ENCODE peak calls at places on chromosomes 13 and 19, in four cellular contexts. X, Y, O and W are unnamed samples.

GRCh38 chr19:35124098-35125060 is 8.8 kb downstream of the FXYD3 start:
- DNase-seq in X (peak), Y (peak), O (peak), W (peak)

GRCh38 chr19:12611361-12611699 is 610 bp downstream of the ZNF791 start:
- DNase-seq in X (peak), Y (peak), O (peak), W (no peak)

GRCh38 chr19:7992575-7992974 is 12.9 kb downstream of the ELAVL1 start:
- DNase-seq in X (no peak), Y (no peak), O (no peak), W (no peak)

GRCh38 chr19:29372461-29372860 is 153.3 kb upstream of the VSTM2B start:
- DNase-seq in X (no peak), Y (no peak), O (no peak), W (no peak)

GRCh38 chr13:51229141-51229540 is 6.9 kb downstream of the FAM124A start:
- DNase-seq in X (no peak), Y (no peak), O (no peak), W (no peak)

GRCh38 chr13:43663474-43664090 is 123.2 kb downstream of the ENOX1 start:
- DNase-seq in X (no peak), Y (peak), O (no peak), W (no peak)

GRCh38 chr13:27636624-27637288 is 15.1 kb downstream of the POLR1D start:
- DNase-seq in X (no peak), Y (no peak), O (no peak), W (no peak)

GRCh38 chr13:74573654-74574053 is 439.4 kb upstream of the KLF12 start:
- DNase-seq in X (no peak), Y (peak), O (no peak), W (no peak)

GRCh38 chr19:32519023-32519422 is 62.0 kb upstream of the PDCD5 start:
- DNase-seq in X (no peak), Y (peak), O (no peak), W (no peak)

GRCh38 chr19:19751846-19752245 is 18.9 kb upstream of the ZNF14 start:
- DNase-seq in X (no peak), Y (no peak), O (no peak), W (no peak)

GRCh38 chr13:99962242-99962641 is 9.3 kb downstream of the ZIC5 start:
- DNase-seq in X (no peak), Y (no peak), O (no peak), W (no peak)

GRCh38 chr13:96449920-96450319 is 360.0 kb downstream of the HS6ST3 start:
- DNase-seq in X (no peak), Y (no peak), O (no peak), W (no peak)

GRCh38 chr13:101868585-101869469 is 416.4 kb downstream of the ITGBL1 start:
- DNase-seq in X (no peak), Y (no peak), O (no peak), W (no peak)

DNA sequence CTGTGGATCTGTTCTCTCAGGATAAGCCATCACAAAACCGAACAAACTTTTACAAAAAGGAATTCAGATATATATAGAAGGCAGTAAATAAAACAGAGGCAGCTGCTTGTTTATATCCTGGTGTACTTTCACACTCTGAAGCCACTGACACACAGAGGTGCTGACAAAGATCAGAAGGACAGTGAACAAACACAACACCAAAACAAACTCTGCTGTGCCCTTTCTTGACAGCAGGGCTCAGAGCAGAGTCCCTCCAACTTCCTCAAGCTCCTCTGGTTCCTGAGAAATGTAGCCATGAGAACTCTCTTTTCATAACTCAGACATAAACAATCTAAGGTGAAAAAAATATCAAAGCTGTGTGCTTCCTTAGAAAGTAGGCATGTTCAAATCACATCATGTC is 1052.8 kb upstream of the SPRY2 start:
- DNase-seq in X (no peak), Y (no peak), O (no peak), W (no peak)
- TF ChIP-seq CTCF in X (no peak), Y (no peak), O (no peak), W (no peak)

GRCh38 chr19:52734893-52735661 is at the start of gene ZNF611:
- DNase-seq in X (peak), Y (peak), O (peak), W (peak)

GRCh38 chr19:52734340-52734892 is 428 bp downstream of the ZNF611 start:
- DNase-seq in X (no peak), Y (no peak), O (peak), W (no peak)

GRCh38 chr19:52739576-52739975 is 4.7 kb upstream of the ZNF611 start:
- DNase-seq in X (no peak), Y (no peak), O (no peak), W (no peak)

DNA sequence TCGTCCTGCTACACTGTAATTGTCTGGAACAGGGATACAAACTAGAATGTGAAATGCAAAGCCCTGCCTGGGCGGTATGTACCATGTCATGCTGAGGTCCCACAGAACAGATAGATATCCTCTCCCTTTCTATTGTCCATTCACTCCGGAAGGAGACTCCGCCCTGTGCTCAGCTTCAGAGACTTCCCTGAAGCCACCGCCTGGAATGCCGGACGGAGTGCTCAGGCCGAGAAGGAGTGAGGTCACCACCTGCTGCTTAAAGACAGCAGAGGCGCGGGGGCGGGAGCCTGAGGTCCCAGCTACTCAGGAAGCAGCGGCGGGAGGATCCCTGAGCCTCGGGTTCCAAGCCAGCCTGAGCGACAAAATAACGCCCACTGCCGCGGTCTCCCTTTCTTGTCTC is 890 bp upstream of the ZNF611 start:
- DNase-seq in X (peak), Y (peak), O (peak), W (no peak)
- H3K4me3 ChIP-seq in X (peak), Y (no peak), O (peak), W (no peak)

DNA sequence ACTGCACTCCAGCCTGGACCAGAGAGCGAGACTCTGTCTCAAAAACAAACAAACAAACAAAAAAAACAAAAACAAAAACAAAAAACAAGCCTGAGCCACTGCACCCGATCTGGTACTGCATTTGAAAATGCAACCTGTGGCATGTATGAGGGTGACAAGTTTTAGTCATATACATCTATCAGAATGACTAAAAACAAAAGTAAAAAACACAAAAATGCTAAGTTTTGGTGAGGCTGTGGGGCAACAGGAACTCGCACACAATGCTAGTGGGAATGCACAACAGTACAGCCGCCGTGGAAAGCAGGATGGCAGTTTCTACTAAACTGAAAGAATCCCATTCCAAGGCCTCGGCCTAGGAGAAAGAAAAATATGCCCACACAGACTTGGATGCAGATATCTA is 7.8 kb downstream of the EBPL start:
- DNase-seq in X (no peak), Y (no peak), O (no peak), W (no peak)
- TF ChIP-seq CTCF in X (no peak), Y (no peak), O (no peak), W (no peak)

DNA sequence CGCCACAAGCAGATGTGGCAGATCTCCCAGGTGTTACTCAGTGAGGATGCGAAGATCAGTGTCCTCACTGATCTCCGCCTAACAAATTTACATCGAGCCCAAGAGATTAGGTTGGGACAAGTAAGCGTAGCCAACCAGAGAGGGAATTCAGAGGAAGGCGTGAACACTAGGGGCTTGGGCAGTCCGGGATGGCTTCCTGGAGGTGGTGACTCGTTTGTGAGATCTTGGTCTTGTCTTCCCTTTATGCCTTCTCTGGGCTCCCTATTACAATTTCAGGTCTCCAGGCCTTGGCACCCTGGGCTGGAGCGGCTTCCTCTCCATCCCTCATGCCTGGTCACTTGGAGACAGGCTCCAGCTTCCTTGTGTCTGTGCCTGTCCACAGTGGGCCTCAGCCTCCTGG is 6.2 kb downstream of the SF3A2 start:
- DNase-seq in X (no peak), Y (no peak), O (no peak), W (no peak)
- H3K4me3 ChIP-seq in X (no peak), Y (no peak), O (no peak), W (no peak)

GRCh38 chr19:48381178-48381950 is 10.0 kb downstream of the KDELR1 start:
- DNase-seq in X (no peak), Y (no peak), O (no peak), W (no peak)
- TF ChIP-seq CTCF in X (no peak), Y (no peak), O (no peak), W (no peak)

GRCh38 chr19:49497047-49497789 is 984 bp downstream of the RPS11 start:
- DNase-seq in X (peak), Y (peak), O (peak), W (no peak)
- H3K4me3 ChIP-seq in X (peak), Y (peak), O (peak), W (peak)

DNA sequence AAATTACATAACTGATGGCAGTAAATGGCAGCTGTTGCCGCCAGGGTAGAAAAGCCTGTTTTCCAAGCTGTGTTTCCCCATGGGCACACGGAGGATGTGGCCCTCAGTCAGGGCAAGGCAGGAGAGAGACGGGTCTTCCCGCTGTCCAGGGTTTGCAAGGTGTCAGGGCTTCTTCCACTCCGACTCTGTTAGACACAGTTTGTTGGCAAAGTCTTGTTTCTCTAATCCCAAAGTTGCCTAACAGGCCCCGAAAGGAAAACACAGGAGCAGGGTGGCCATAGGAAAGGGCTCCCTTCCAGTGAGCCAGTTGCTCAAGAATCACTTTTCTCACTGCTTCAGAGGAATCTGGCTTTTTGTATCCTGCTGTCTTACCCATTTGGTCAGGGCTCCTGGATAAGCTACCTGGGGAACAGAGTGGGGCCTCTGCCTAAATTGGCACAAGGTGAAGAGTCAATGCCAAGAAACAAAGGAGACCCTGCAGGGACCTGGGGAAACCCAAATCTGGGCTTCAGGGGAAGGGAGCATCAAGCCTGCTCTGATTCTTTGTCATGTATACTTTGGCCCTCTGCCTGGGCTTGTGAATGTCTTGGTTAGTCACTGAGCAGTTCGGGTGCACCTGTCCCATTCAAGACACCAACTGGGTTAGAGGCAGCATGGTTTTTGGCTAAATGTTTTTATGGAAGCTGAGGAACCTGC is 29.0 kb upstream of the CXCL17 start:
- DNase-seq in X (no peak), Y (peak), O (no peak), W (no peak)
- TF ChIP-seq CTCF in X (no peak), Y (no peak), O (no peak), W (no peak)

GRCh38 chr19:42199440-42200115 is 17.9 kb downstream of the DEDD2 start:
- DNase-seq in X (peak), Y (no peak), O (peak), W (peak)

GRCh38 chr19:42198676-42199439 is 18.6 kb downstream of the DEDD2 start:
- DNase-seq in X (no peak), Y (no peak), O (no peak), W (peak)

GRCh38 chr19:42201489-42202289 is 15.8 kb downstream of the DEDD2 start:
- DNase-seq in X (peak), Y (no peak), O (no peak), W (peak)

GRCh38 chr19:42202290-42202867 is 15.1 kb downstream of the DEDD2 start:
- DNase-seq in X (no peak), Y (no peak), O (no peak), W (no peak)

DNA sequence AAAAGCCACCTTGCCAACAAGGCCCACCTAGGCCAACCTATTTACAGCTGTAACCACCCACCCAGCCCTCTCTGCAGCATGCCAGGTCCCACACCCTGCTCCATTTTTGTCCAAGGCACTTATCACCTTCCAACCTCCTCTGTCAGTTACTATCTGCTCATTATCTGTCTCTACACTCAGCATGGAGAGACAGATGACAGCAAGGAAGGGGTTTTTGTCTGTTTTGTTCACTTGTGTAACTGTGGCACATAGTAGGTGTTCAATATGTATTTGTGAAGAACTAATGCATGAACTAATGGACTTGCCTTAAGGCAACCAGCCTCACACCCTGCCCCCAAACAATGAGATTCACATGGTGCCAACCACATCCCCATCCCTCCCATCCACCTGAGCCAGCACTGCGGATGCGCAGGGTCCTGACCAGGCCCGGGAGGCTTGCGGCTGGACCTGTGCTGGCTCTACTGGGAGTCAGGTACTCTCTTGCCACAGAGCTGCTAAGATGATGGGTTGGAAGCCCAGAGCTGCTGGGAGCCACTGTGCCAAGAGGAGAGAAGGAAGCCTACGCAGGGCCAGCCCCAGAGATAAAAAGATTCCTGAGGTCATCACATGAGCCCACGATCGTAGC is 17.2 kb downstream of the DEDD2 start:
- DNase-seq in X (no peak), Y (no peak), O (no peak), W (no peak)
- H3K4me3 ChIP-seq in X (no peak), Y (no peak), O (no peak), W (peak)

DNA sequence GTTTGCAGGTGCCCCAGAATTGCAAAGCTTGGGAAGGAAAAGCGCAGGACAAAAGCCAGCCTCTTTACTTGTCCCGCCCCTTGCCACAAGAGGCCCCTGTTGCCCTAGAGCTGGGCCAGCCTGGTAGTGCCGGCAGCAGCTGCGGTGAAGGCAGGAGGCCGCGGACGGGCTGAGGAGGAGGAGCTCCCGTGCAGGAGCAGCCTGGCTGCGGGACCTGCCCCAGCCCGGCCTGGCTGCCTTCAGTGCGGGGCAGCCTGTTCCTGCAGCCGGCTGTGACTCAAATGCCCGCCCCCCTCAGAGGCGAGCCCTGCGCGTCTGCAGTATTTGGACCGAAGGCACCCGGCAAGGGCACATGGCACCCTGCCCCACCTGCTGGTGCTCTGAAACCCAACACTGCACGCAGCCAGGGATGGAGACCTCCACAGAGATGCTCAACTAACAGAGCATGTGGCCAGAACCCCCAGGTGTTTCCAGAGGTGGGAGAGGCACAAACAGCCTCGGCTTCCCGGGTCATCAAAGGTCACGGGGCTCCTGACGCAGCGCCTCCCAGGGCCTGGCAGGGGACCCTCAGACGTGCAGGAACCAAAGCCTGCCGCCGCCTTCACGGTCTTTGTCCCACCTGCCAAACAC is 29.7 kb downstream of the NAXD start:
- DNase-seq in X (peak), Y (peak), O (peak), W (no peak)
- TF ChIP-seq CTCF in X (peak), Y (peak), O (peak), W (peak)

GRCh38 chr19:42282036-42282762 is 13.1 kb downstream of the CIC start:
- DNase-seq in X (no peak), Y (peak), O (peak), W (no peak)

GRCh38 chr19:42280761-42281174 is 11.7 kb downstream of the CIC start:
- DNase-seq in X (no peak), Y (peak), O (peak), W (no peak)

GRCh38 chr19:42282810-42283247 is 13.8 kb downstream of the CIC start:
- DNase-seq in X (no peak), Y (no peak), O (no peak), W (no peak)

GRCh38 chr19:42279902-42280760 is 11.1 kb downstream of the CIC start:
- DNase-seq in X (peak), Y (peak), O (peak), W (no peak)

GRCh38 chr19:42281175-42282035 is 12.4 kb downstream of the CIC start:
- DNase-seq in X (no peak), Y (peak), O (peak), W (no peak)
- H3K4me3 ChIP-seq in X (peak), Y (peak), O (peak), W (peak)